ENCODE peak calls at places on chromosomes 6 and 20, in nine cellular contexts. One of them, this sample, is unnamed.
A peak's percentile ranks its signal among the peaks of the same experiment; 100 is the strongest.

GRCh38 chr6:157865249-157865648 is 42.2 kb downstream of the SNX9 start:
- DNase-seq in psoas muscle: no peak
- DNase-seq in adipocyte: no peak
- DNase-seq in HS-5: no peak
- DNase-seq in glutamatergic neuron: no peak
- DNase-seq in caudate nucleus: no peak
- DNase-seq in endothelial cell of umbilical vein: no peak
- DNase-seq in left ventricle myocardium superior: no peak
- DNase-seq in KBM-7: no peak
- DNase-seq in this sample: no peak

GRCh38 chr20:38412877-38413577 is 22.1 kb downstream of the SNHG17 start:
- DNase-seq in HS-5: no peak
- DNase-seq in adipocyte: no peak
- DNase-seq in psoas muscle: no peak
- DNase-seq in caudate nucleus: no peak
- DNase-seq in endothelial cell of umbilical vein: no peak
- DNase-seq in glutamatergic neuron: no peak
- DNase-seq in left ventricle myocardium superior: no peak
- DNase-seq in KBM-7: no peak
- DNase-seq in this sample: no peak

GRCh38 chr20:34389206-34389953 is 26.3 kb downstream of the ITCH start:
- DNase-seq in caudate nucleus: no peak
- DNase-seq in psoas muscle: no peak
- DNase-seq in endothelial cell of umbilical vein: no peak
- DNase-seq in left ventricle myocardium superior: no peak
- DNase-seq in glutamatergic neuron: no peak
- DNase-seq in adipocyte: no peak
- DNase-seq in HS-5: peak; percentile 20
- DNase-seq in KBM-7: no peak
- DNase-seq in this sample: no peak

GRCh38 chr6:16841241-16841640 is 80.0 kb upstream of the ATXN1 start:
- DNase-seq in HS-5: peak; percentile 2
- DNase-seq in adipocyte: no peak
- DNase-seq in caudate nucleus: no peak
- DNase-seq in glutamatergic neuron: no peak
- DNase-seq in psoas muscle: no peak
- DNase-seq in KBM-7: no peak
- DNase-seq in endothelial cell of umbilical vein: no peak
- DNase-seq in left ventricle myocardium superior: no peak
- DNase-seq in this sample: peak; percentile 61

GRCh38 chr6:85792278-85792677 is 149.6 kb upstream of the SYNCRIP start:
- DNase-seq in adipocyte: no peak
- DNase-seq in glutamatergic neuron: no peak
- DNase-seq in HS-5: peak; percentile 32
- DNase-seq in endothelial cell of umbilical vein: no peak
- DNase-seq in KBM-7: no peak
- DNase-seq in left ventricle myocardium superior: no peak
- DNase-seq in psoas muscle: no peak
- DNase-seq in caudate nucleus: no peak
- DNase-seq in this sample: no peak

GRCh38 chr6:39228992-39229767 is at the start of gene KCNK5:
- DNase-seq in psoas muscle: peak; percentile 77
- DNase-seq in caudate nucleus: no peak
- DNase-seq in glutamatergic neuron: peak; percentile 81
- DNase-seq in HS-5: peak; percentile 28
- DNase-seq in KBM-7: peak; percentile 94
- DNase-seq in adipocyte: peak; percentile 42
- DNase-seq in endothelial cell of umbilical vein: peak; percentile 17
- DNase-seq in left ventricle myocardium superior: peak; percentile 83
- DNase-seq in this sample: no peak

GRCh38 chr6:41504526-41505021 is 41.6 kb upstream of the FOXP4 start:
- DNase-seq in adipocyte: no peak
- DNase-seq in caudate nucleus: no peak
- DNase-seq in HS-5: no peak
- DNase-seq in endothelial cell of umbilical vein: peak; percentile 37
- DNase-seq in KBM-7: no peak
- DNase-seq in glutamatergic neuron: no peak
- DNase-seq in psoas muscle: no peak
- DNase-seq in left ventricle myocardium superior: no peak
- DNase-seq in this sample: no peak

GRCh38 chr6:106906227-106906626 is 68.3 kb downstream of the CD24 start:
- DNase-seq in adipocyte: no peak
- DNase-seq in caudate nucleus: no peak
- DNase-seq in HS-5: no peak
- DNase-seq in endothelial cell of umbilical vein: no peak
- DNase-seq in glutamatergic neuron: no peak
- DNase-seq in left ventricle myocardium superior: no peak
- DNase-seq in psoas muscle: no peak
- DNase-seq in KBM-7: no peak
- DNase-seq in this sample: no peak

GRCh38 chr6:123022980-123023379 is 26.9 kb downstream of the CLVS2 start:
- DNase-seq in HS-5: no peak
- DNase-seq in adipocyte: no peak
- DNase-seq in glutamatergic neuron: no peak
- DNase-seq in psoas muscle: no peak
- DNase-seq in KBM-7: peak; percentile 8
- DNase-seq in caudate nucleus: no peak
- DNase-seq in left ventricle myocardium superior: no peak
- DNase-seq in endothelial cell of umbilical vein: no peak
- DNase-seq in this sample: no peak

GRCh38 chr6:1612902-1613301 is 3.2 kb downstream of the FOXC1 start:
- DNase-seq in KBM-7: peak; percentile 32
- DNase-seq in endothelial cell of umbilical vein: peak; percentile 61
- DNase-seq in adipocyte: peak; percentile 72
- DNase-seq in HS-5: peak; percentile 63
- DNase-seq in left ventricle myocardium superior: no peak
- DNase-seq in glutamatergic neuron: no peak
- DNase-seq in psoas muscle: no peak
- DNase-seq in caudate nucleus: no peak
- DNase-seq in this sample: no peak

GRCh38 chr6:170097505-170098427 is 193.1 kb downstream of the DLL1 start:
- DNase-seq in KBM-7: no peak
- DNase-seq in endothelial cell of umbilical vein: no peak
- DNase-seq in glutamatergic neuron: no peak
- DNase-seq in psoas muscle: no peak
- DNase-seq in left ventricle myocardium superior: no peak
- DNase-seq in HS-5: no peak
- DNase-seq in caudate nucleus: no peak
- DNase-seq in adipocyte: no peak
- DNase-seq in this sample: no peak

GRCh38 chr6:122726649-122727048 is 52.9 kb upstream of the FABP7 start:
- DNase-seq in left ventricle myocardium superior: no peak
- DNase-seq in adipocyte: peak; percentile 27
- DNase-seq in KBM-7: peak; percentile 69
- DNase-seq in endothelial cell of umbilical vein: peak; percentile 12
- DNase-seq in HS-5: no peak
- DNase-seq in caudate nucleus: no peak
- DNase-seq in psoas muscle: no peak
- DNase-seq in glutamatergic neuron: no peak
- DNase-seq in this sample: no peak

GRCh38 chr6:31663087-31663960 is 1.5 kb downstream of the GPANK1 start:
- DNase-seq in caudate nucleus: no peak
- DNase-seq in left ventricle myocardium superior: no peak
- DNase-seq in KBM-7: no peak
- DNase-seq in HS-5: peak; percentile 49
- DNase-seq in adipocyte: peak; percentile 59
- DNase-seq in psoas muscle: no peak
- DNase-seq in endothelial cell of umbilical vein: no peak
- DNase-seq in glutamatergic neuron: no peak
- DNase-seq in this sample: no peak

This sample was measured in epithelial cell of prostate.